ENCODE peak calls at places on chromosomes 2 and 18, in seven cellular contexts. I is activated CD4-positive, CD25-positive, alpha-beta regulatory T cell; X is foreskin fibroblast; W is GM23338; V is activated T-cell treated with anti-CD3 and anti-CD28 coated beads for 1 hour; D is B cell; O is activated naive CD4-positive, alpha-beta T cell treated with anti-CD3 and anti-CD28 coated beads for 36 hours. G is an unnamed sample.

GRCh38 chr2:120108749-120109148 is 95.9 kb downstream of the EPB41L5 start:
- DNase-seq in I (no peak), X (peak), W (no peak), V (no peak), D (no peak), O (no peak), G (no peak)

GRCh38 chr2:10859261-10859660 is 46.7 kb upstream of the PDIA6 start:
- DNase-seq in I (no peak), X (no peak), W (no peak), V (no peak), D (no peak), O (no peak), G (no peak)

GRCh38 chr2:45741451-45741850 is 90.0 kb downstream of the PRKCE start:
- DNase-seq in I (no peak), X (peak), W (no peak), V (no peak), D (no peak), O (no peak), G (no peak)

GRCh38 chr18:6370410-6370809 is 44.3 kb downstream of the L3MBTL4 start:
- DNase-seq in I (no peak), X (no peak), W (no peak), V (no peak), D (no peak), O (no peak), G (no peak)

GRCh38 chr2:60882971-60883753 is 1.8 kb downstream of the REL start:
- DNase-seq in I (no peak), X (peak), W (peak), V (no peak), D (peak), O (peak), G (no peak)

GRCh38 chr2:128315122-128315828 is 3.4 kb downstream of the HS6ST1 start:
- DNase-seq in I (no peak), X (no peak), W (no peak), V (no peak), D (peak), O (peak), G (no peak)

GRCh38 chr2:175004980-175005832 is at the start of gene CHN1:
- DNase-seq in I (peak), X (peak), W (peak), V (peak), D (peak), O (peak), G (no peak)

GRCh38 chr2:100707016-100707947 is 112.7 kb upstream of the NPAS2 start:
- DNase-seq in I (no peak), X (no peak), W (no peak), V (no peak), D (no peak), O (peak), G (no peak)

GRCh38 chr2:130363479-130363878 is 7.6 kb downstream of the PTPN18 start:
- DNase-seq in I (no peak), X (no peak), W (no peak), V (no peak), D (no peak), O (no peak), G (no peak)

GRCh38 chr2:241035818-241036396 is 37.5 kb downstream of the SNED1 start:
- DNase-seq in I (no peak), X (no peak), W (peak), V (peak), D (peak), O (peak), G (no peak)

GRCh38 chr2:68463287-68463877 is 3.7 kb downstream of the FBXO48 start:
- DNase-seq in I (no peak), X (peak), W (peak), V (no peak), D (peak), O (no peak), G (no peak)

GRCh38 chr18:50453014-50453680 is 78.3 kb downstream of the SKA1 start:
- DNase-seq in I (no peak), X (no peak), W (no peak), V (no peak), D (no peak), O (no peak), G (no peak)

GRCh38 chr2:203898697-203899096 is 31.1 kb downstream of the CTLA4 start:
- DNase-seq in I (no peak), X (no peak), W (no peak), V (no peak), D (no peak), O (no peak), G (no peak)

GRCh38 chr2:165674780-165675179 is 119.3 kb downstream of the GALNT3 start:
- DNase-seq in I (no peak), X (no peak), W (no peak), V (no peak), D (no peak), O (no peak), G (no peak)

GRCh38 chr2:19140463-19141208 is 217.8 kb downstream of the OSR1 start:
- DNase-seq in I (no peak), X (peak), W (no peak), V (no peak), D (no peak), O (no peak), G (no peak)